ENCODE peak calls at places on chromosomes 13 and 19, in four cellular contexts. Q is transverse colon, G is pancreas, S is lower leg skin. R is an unnamed sample.

GRCh38 chr19:10748924-10749434 is 31.1 kb downstream of the DNM2 start:
- DNase-seq in Q (peak; percentile 86), G (peak; percentile 95), S (no peak), R (no peak)

GRCh38 chr19:4077800-4078683 is 11.3 kb upstream of the ZBTB7A start:
- DNase-seq in Q (peak; percentile 86), G (peak; percentile 60), S (no peak), R (no peak)

GRCh38 chr13:112812306-112813034 is 122.6 kb downstream of the ATP11A start:
- DNase-seq in Q (no peak), G (no peak), S (peak; percentile 77), R (no peak)

GRCh38 chr13:43307921-43308433 is 284.6 kb downstream of the DNAJC15 start:
- DNase-seq in Q (peak; percentile 75), G (peak; percentile 74), S (peak; percentile 94), R (peak; percentile 72)

GRCh38 chr19:50835785-50836542 is 2.6 kb upstream of the KLK15 start:
- DNase-seq in Q (peak; percentile 89), G (peak; percentile 96), S (peak; percentile 89), R (no peak)

GRCh38 chr13:23021921-23022320 is 158.9 kb upstream of the SGCG start:
- DNase-seq in Q (no peak), G (no peak), S (no peak), R (no peak)

GRCh38 chr19:952680-953500 is 27.1 kb downstream of the ARID3A start:
- DNase-seq in Q (peak; percentile 68), G (peak; percentile 67), S (no peak), R (peak; percentile 7)

GRCh38 chr13:29582171-29582570 is 13.3 kb downstream of the SLC7A1 start:
- DNase-seq in Q (peak; percentile 83), G (no peak), S (no peak), R (no peak)

GRCh38 chr13:104318121-104318520 is 1251.9 kb upstream of the SLC10A2 start:
- DNase-seq in Q (no peak), G (no peak), S (no peak), R (peak; percentile 49)

GRCh38 chr13:112813552-112813951 is 123.7 kb downstream of the ATP11A start:
- DNase-seq in Q (no peak), G (no peak), S (peak; percentile 10), R (no peak)

GRCh38 chr19:55231391-55232283 is 3.1 kb upstream of the TMEM86B start:
- DNase-seq in Q (no peak), G (peak; percentile 63), S (no peak), R (no peak)

GRCh38 chr19:8610041-8610927 is at the start of gene ADAMTS10:
- DNase-seq in Q (peak; percentile 18), G (peak; percentile 71), S (peak; percentile 89), R (no peak)
- H3K4me3 ChIP-seq in Q (peak within 1 kb of the TSS; percentile 34), G (peak within 1 kb of the TSS; percentile 48), S (peak within 1 kb of the TSS; percentile 48), R (no peak within 1 kb of the TSS)

GRCh38 chr19:2333027-2333806 is 4.7 kb downstream of the SPPL2B start:
- DNase-seq in Q (peak; percentile 64), G (peak; percentile 80), S (no peak), R (no peak)

GRCh38 chr19:2330632-2331284 is 2.3 kb downstream of the SPPL2B start:
- DNase-seq in Q (peak; percentile 93), G (peak; percentile 72), S (no peak), R (no peak)

GRCh38 chr19:2332341-2333026 is 4.0 kb downstream of the SPPL2B start:
- DNase-seq in Q (peak; percentile 69), G (peak; percentile 71), S (no peak), R (no peak)

GRCh38 chr19:2330255-2330631 is 1.8 kb downstream of the SPPL2B start:
- DNase-seq in Q (no peak), G (peak; percentile 62), S (no peak), R (no peak)

GRCh38 chr19:2331601-2332246 is 3.2 kb downstream of the SPPL2B start:
- DNase-seq in Q (no peak), G (peak; percentile 68), S (no peak), R (no peak)
- H3K4me3 ChIP-seq in Q (no peak overlapping the region), G (no peak overlapping the region), S (no peak overlapping the region), R (peak overlapping the region; percentile 9)

GRCh38 chr13:33679658-33680012 is 138.3 kb upstream of the RFC3 start:
- DNase-seq in Q (no peak), G (no peak), S (no peak), R (no peak)
- H3K4me3 ChIP-seq in Q (no peak overlapping the region), G (peak overlapping the region; percentile 20), S (no peak overlapping the region), R (no peak overlapping the region)

DNA sequence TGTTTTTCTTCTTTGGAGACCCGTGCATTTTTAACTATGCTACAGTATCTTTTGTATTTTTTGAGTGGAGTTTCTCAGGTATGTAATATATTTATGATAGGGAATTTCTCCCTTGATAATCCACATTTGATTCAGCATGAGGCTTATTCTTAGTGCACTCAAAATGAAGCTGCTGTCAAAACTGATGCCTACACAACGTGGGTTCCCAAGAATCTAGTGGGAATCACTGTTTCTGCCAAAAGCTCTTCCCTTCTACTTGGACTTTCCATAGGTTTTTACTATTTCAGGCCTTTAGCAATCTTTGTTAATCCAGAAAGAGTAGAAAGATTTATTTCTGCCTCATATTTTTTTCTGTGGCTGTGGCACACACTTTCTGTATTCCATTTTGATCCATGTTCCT is 1003.7 kb downstream of the SLITRK5 start:
- DNase-seq in Q (no peak), G (no peak), S (no peak), R (no peak)
- H3K4me3 ChIP-seq in Q (no peak overlapping the region), G (no peak overlapping the region), S (no peak overlapping the region), R (no peak overlapping the region)

GRCh38 chr19:34480491-34480890 is 1.1 kb upstream of the WTIP start:
- DNase-seq in Q (no peak), G (no peak), S (peak; percentile 69), R (no peak)

GRCh38 chr19:34484328-34484727 is 2.8 kb downstream of the WTIP start:
- DNase-seq in Q (no peak), G (no peak), S (peak; percentile 80), R (no peak)

GRCh38 chr19:34482380-34483250 is 1.1 kb downstream of the WTIP start:
- DNase-seq in Q (no peak), G (no peak), S (peak; percentile 87), R (no peak)

GRCh38 chr19:34480971-34481821 is at the start of gene WTIP:
- DNase-seq in Q (peak; percentile 41), G (no peak), S (peak; percentile 92), R (no peak)

GRCh38 chr19:34481861-34482379 is 362 bp downstream of the WTIP start:
- DNase-seq in Q (no peak), G (no peak), S (peak; percentile 70), R (no peak)
- H3K4me3 ChIP-seq in Q (peak overlapping the region; percentile 56), G (peak overlapping the region; percentile 49), S (peak overlapping the region; percentile 51), R (no peak overlapping the region)

GRCh38 chr19:43739836-43740235 is 14.9 kb downstream of the SMG9 start:
- DNase-seq in Q (peak; percentile 87), G (no peak), S (no peak), R (no peak)
- H3K4me3 ChIP-seq in Q (no peak overlapping the region), G (no peak overlapping the region), S (no peak overlapping the region), R (no peak overlapping the region)

DNA sequence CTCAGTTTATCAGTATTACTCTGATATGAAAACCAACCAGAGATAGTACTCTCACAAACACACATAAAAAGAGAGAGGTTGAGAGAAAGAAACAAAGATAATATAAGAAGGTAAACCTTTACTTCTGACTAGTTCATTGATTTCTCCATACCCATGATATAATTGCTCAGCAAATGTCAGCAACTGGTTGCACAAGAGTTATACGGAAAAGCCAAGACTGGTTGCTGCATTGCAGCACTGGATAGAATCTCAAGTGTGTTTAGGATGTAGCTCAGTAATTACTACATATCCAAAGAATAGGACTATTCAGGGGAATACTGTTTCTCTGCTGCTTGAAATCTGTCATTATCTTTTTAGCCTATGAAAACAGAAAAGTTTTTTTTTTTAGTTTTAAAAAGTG is 1332.8 kb downstream of the OLFM4 start:
- DNase-seq in Q (no peak), G (no peak), S (no peak), R (no peak)
- H3K4me3 ChIP-seq in Q (no peak overlapping the region), G (no peak overlapping the region), S (no peak overlapping the region), R (no peak overlapping the region)

GRCh38 chr13:73140804-73141203 is 82.0 kb downstream of the KLF5 start:
- DNase-seq in Q (no peak), G (no peak), S (no peak), R (no peak)
- H3K4me3 ChIP-seq in Q (no peak overlapping the region), G (peak overlapping the region; percentile 3), S (no peak overlapping the region), R (no peak overlapping the region)

DNA sequence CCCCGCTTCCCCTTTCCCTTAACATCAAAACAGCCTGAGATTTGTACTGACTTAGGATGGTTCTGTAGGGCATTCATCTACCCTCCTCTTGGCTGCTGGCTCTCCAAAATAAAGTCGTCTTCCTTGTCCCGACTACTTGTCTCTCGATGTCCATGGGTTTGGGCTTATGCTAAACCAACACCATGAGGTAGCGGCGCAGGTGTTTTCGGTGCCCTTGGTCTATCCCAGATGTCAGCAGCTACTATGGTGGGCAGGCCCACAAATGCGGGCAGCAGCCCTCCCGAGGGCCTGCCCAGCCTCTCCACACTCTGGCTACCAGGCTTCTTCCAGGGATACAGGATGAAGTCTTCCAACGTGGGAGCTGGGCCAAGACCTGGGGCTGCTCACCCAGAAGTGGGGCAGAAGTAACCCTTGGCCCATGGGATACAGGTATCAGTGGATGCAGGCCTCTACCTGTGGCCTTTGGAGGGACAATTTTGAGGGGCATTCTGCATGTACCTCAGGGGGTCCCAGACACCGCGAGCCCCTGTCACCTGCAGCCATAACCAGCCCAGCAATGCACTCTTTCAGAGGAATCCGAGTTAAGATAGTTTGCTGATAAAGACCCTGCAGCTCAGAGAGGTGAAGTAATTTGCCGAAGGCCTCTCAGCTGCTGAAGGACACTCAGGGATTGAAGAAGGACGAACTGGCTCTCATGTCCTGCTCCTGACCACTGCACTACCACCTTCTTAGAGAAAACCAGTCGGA is 47.8 kb upstream of the VSTM2B start:
- DNase-seq in Q (no peak), G (no peak), S (peak; percentile 23), R (no peak)
- H3K4me3 ChIP-seq in Q (no peak overlapping the region), G (no peak overlapping the region), S (no peak overlapping the region), R (no peak overlapping the region)